ENCODE peak calls at places on chromosome 12, in ten cellular contexts. E, K, I, M, C, D, Z, V, Y and S are unnamed samples.

GRCh38 chr12:46722737-46723136 is 103.1 kb downstream of the SLC38A4 start:
- DNase-seq in Z (no peak), Y (no peak), K (no peak), V (no peak), C (no peak), E (no peak), D (no peak), M (peak; percentile 13), I (no peak), S (no peak)

GRCh38 chr12:84632556-84632955 is 280.0 kb downstream of the SLC6A15 start:
- DNase-seq in K (no peak), I (no peak), D (no peak), Y (no peak), V (no peak), Z (no peak), E (no peak), M (no peak), C (no peak), S (no peak)

GRCh38 chr12:30908389-30909087 is 18.0 kb upstream of the TSPAN11 start:
- DNase-seq in K (no peak), Y (no peak), D (no peak), V (no peak), I (no peak), M (peak; percentile 93), Z (peak; percentile 13), C (peak; percentile 97), E (no peak), S (no peak)

GRCh38 chr12:119669744-119670472 is 2.0 kb downstream of the PRKAB1 start:
- DNase-seq in D (peak; percentile 71), I (no peak), K (no peak), V (no peak), C (no peak), M (no peak), Z (peak; percentile 83), E (no peak), Y (no peak), S (no peak)

GRCh38 chr12:1630827-1631591 is 2.0 kb downstream of the WNT5B start:
- DNase-seq in D (no peak), Y (no peak), K (no peak), M (no peak), Z (no peak), V (no peak), I (no peak), E (no peak), C (peak; percentile 77), S (no peak)

GRCh38 chr12:68479832-68480291 is 130.8 kb upstream of the RAP1B start:
- DNase-seq in I (no peak), K (no peak), D (no peak), Y (no peak), M (no peak), Z (no peak), V (no peak), C (peak; percentile 22), E (no peak), S (no peak)

GRCh38 chr12:68263366-68263765 is 10.0 kb upstream of the IL22 start:
- DNase-seq in M (peak; percentile 85), E (no peak), Y (no peak), K (no peak), C (no peak), D (no peak), Z (no peak), V (no peak), I (no peak), S (no peak)

GRCh38 chr12:14995583-14996425 is 23.0 kb downstream of the PDE6H start:
- DNase-seq in C (peak; percentile 74), E (no peak), K (no peak), D (no peak), I (no peak), Z (no peak), M (peak; percentile 91), Y (no peak), V (no peak), S (no peak)

GRCh38 chr12:114770323-114770722 is 86.3 kb upstream of the TBX3 start:
- DNase-seq in E (no peak), C (no peak), V (no peak), Z (no peak), M (no peak), Y (no peak), I (no peak), K (no peak), D (no peak), S (no peak)

GRCh38 chr12:66187822-66188221 is 1.2 kb upstream of the IRAK3 start:
- DNase-seq in E (no peak), I (no peak), M (no peak), V (no peak), D (no peak), K (no peak), Y (no peak), Z (no peak), C (no peak), S (no peak)

GRCh38 chr12:107079172-107080011 is 14.0 kb downstream of the CRY1 start:
- DNase-seq in M (peak; percentile 57), D (no peak), Z (no peak), V (no peak), I (no peak), K (no peak), E (no peak), C (peak; percentile 46), Y (no peak), S (no peak)

GRCh38 chr12:111367661-111368221 is 1.2 kb downstream of the PHETA1 start:
- DNase-seq in V (no peak), E (no peak), Z (peak; percentile 89), C (peak; percentile 9), D (peak; percentile 83), Y (no peak), M (peak; percentile 24), I (no peak), K (no peak), S (no peak)

GRCh38 chr12:113860059-113860820 is 105.9 kb downstream of the RBM19 start:
- DNase-seq in I (no peak), K (no peak), Z (no peak), C (no peak), E (no peak), V (no peak), D (no peak), Y (no peak), M (no peak), S (no peak)

GRCh38 chr12:67786086-67786485 is 137.5 kb downstream of the DYRK2 start:
- DNase-seq in Y (no peak), K (no peak), C (no peak), I (no peak), V (no peak), M (no peak), D (no peak), E (no peak), Z (no peak), S (no peak)

GRCh38 chr12:19979584-19979983 is 388.8 kb upstream of the PDE3A start:
- DNase-seq in C (no peak), E (no peak), Y (no peak), Z (no peak), I (no peak), M (no peak), D (no peak), K (no peak), V (no peak), S (no peak)

GRCh38 chr12:130031571-130032189 is 127.9 kb upstream of the TMEM132D start:
- DNase-seq in V (peak; percentile 41), M (no peak), E (peak; percentile 86), Y (no peak), Z (peak; percentile 46), D (peak; percentile 73), I (peak; percentile 59), K (peak; percentile 46), C (peak; percentile 2), S (peak; percentile 14)

GRCh38 chr12:75863475-75863874 is 168.1 kb downstream of the PHLDA1 start:
- DNase-seq in C (no peak), M (no peak), E (no peak), D (no peak), V (no peak), K (no peak), Y (no peak), Z (no peak), I (no peak), S (no peak)

GRCh38 chr12:120677765-120678473 is 9.0 kb upstream of the MLEC start:
- DNase-seq in V (peak; percentile 49), C (peak; percentile 17), I (no peak), K (no peak), E (no peak), M (no peak), Y (peak; percentile 61), Z (no peak), D (peak; percentile 58), S (peak; percentile 40)

GRCh38 chr12:54033106-54033979 is 493 bp downstream of the HOXC5 start:
- DNase-seq in K (no peak), I (no peak), E (no peak), V (no peak), Z (no peak), C (peak; percentile 67), M (peak; percentile 32), D (no peak), Y (no peak), S (no peak)

GRCh38 chr12:107570721-107571120 is 114.9 kb upstream of the PWP1 start:
- DNase-seq in Z (no peak), Y (no peak), E (no peak), I (no peak), K (no peak), C (peak; percentile 63), M (peak; percentile 82), D (peak; percentile 82), V (no peak), S (no peak)

GRCh38 chr12:42141981-42142606 is 2.6 kb downstream of the GXYLT1 start:
- DNase-seq in K (no peak), E (no peak), V (no peak), D (no peak), I (no peak), Z (no peak), M (no peak), C (no peak), Y (no peak), S (no peak)

GRCh38 chr12:56878010-56878339 is 56.2 kb downstream of the SDR9C7 start:
- DNase-seq in Z (no peak), K (no peak), Y (no peak), E (no peak), C (no peak), V (no peak), I (no peak), D (no peak), M (peak; percentile 69), S (no peak)

GRCh38 chr12:91778938-91779400 is 366.7 kb downstream of the BTG1 start:
- DNase-seq in Y (no peak), V (peak; percentile 5), Z (peak; percentile 41), I (no peak), K (peak; percentile 30), M (peak; percentile 82), E (no peak), C (peak; percentile 86), D (peak; percentile 79), S (peak; percentile 15)

GRCh38 chr12:85076688-85077430 is 40.7 kb downstream of the LRRIQ1 start:
- DNase-seq in E (no peak), I (no peak), C (peak; percentile 93), Z (peak; percentile 4), V (no peak), K (no peak), D (no peak), Y (no peak), M (peak; percentile 95), S (no peak)

GRCh38 chr12:30754383-30754749 is 385 bp downstream of the CAPRIN2 start:
- DNase-seq in Z (no peak), I (no peak), V (peak; percentile 13), K (no peak), Y (no peak), M (no peak), C (no peak), D (no peak), E (no peak), S (peak; percentile 8)

GRCh38 chr12:46367351-46368029 is 5.1 kb downstream of the SLC38A2 start:
- DNase-seq in M (peak; percentile 55), I (no peak), D (no peak), Z (no peak), C (no peak), V (no peak), K (no peak), E (no peak), Y (no peak), S (no peak)

GRCh38 chr12:57430117-57430930 is 519 bp downstream of the R3HDM2 start:
- DNase-seq in E (no peak), M (peak; percentile 51), V (no peak), D (peak; percentile 72), Z (peak; percentile 49), Y (peak; percentile 57), I (no peak), C (peak; percentile 50), K (peak; percentile 38), S (no peak)

GRCh38 chr12:6029401-6029800 is 84.3 kb upstream of the ANO2 start:
- DNase-seq in V (no peak), K (no peak), D (no peak), E (no peak), I (no peak), Z (no peak), Y (no peak), M (no peak), C (no peak), S (no peak)